ENCODE peak calls at places on chromosomes 12 and 14, in six cellular contexts. R, Y, C, J, N and L are unnamed samples.
A peak's percentile ranks its signal among the peaks of the same experiment; 100 is the strongest.

GRCh38 chr14:54782803-54783659 is 119.6 kb downstream of the GCH1 start:
- DNase-seq in R (no peak), Y (peak; percentile 44), C (no peak), J (no peak), N (no peak), L (no peak)

GRCh38 chr14:35362441-35362840 is 42.1 kb downstream of the NFKBIA start:
- DNase-seq in R (no peak), Y (no peak), C (no peak), J (no peak), N (no peak), L (no peak)

GRCh38 chr14:89266754-89267153 is 150.3 kb downstream of the FOXN3 start:
- DNase-seq in R (no peak), Y (no peak), C (no peak), J (no peak), N (no peak), L (no peak)

GRCh38 chr12:5458229-5459050 is 26.5 kb downstream of the NTF3 start:
- DNase-seq in R (no peak), Y (no peak), C (no peak), J (no peak), N (no peak), L (no peak)

GRCh38 chr12:90953956-90954421 is 987 bp downstream of the CCER1 start:
- DNase-seq in R (no peak), Y (no peak), C (no peak), J (no peak), N (no peak), L (no peak)

GRCh38 chr14:28773917-28774691 is 7.5 kb downstream of the FOXG1 start:
- DNase-seq in R (no peak), Y (peak; percentile 58), C (no peak), J (no peak), N (peak; percentile 64), L (no peak)

GRCh38 chr12:31368666-31369361 is 42.9 kb upstream of the SINHCAF start:
- DNase-seq in R (no peak), Y (no peak), C (no peak), J (no peak), N (no peak), L (no peak)

GRCh38 chr12:30457621-30458289 is 237.9 kb downstream of the IPO8 start:
- DNase-seq in R (no peak), Y (peak; percentile 52), C (peak; percentile 69), J (no peak), N (peak; percentile 82), L (peak; percentile 56)

GRCh38 chr14:71231521-71232393 is 324.5 kb downstream of the PCNX1 start:
- DNase-seq in R (no peak), Y (no peak), C (no peak), J (no peak), N (no peak), L (no peak)

GRCh38 chr12:50727466-50727865 is 36.4 kb upstream of the ATF1 start:
- DNase-seq in R (no peak), Y (no peak), C (no peak), J (no peak), N (no peak), L (no peak)

GRCh38 chr12:89733579-89734201 is 25.1 kb upstream of the ATP2B1 start:
- DNase-seq in R (no peak), Y (peak; percentile 89), C (peak; percentile 23), J (no peak), N (peak; percentile 93), L (peak; percentile 94)

GRCh38 chr14:79144891-79145290 is 974.7 kb downstream of the NRXN3 start:
- DNase-seq in R (no peak), Y (no peak), C (no peak), J (no peak), N (no peak), L (peak; percentile 9)

GRCh38 chr12:131051155-131051473 is 97.4 kb downstream of the ADGRD1 start:
- DNase-seq in R (no peak), Y (no peak), C (no peak), J (no peak), N (no peak), L (no peak)

GRCh38 chr14:94564381-94564780 is 3.1 kb downstream of the SERPINA4 start:
- DNase-seq in R (no peak), Y (no peak), C (no peak), J (no peak), N (no peak), L (no peak)

GRCh38 chr12:71397433-71397954 is 42.1 kb upstream of the LGR5 start:
- DNase-seq in R (no peak), Y (peak; percentile 8), C (peak; percentile 61), J (no peak), N (peak; percentile 52), L (peak; percentile 44)

GRCh38 chr14:61562321-61563161 is 132.8 kb upstream of the HIF1A start:
- DNase-seq in R (no peak), Y (peak; percentile 93), C (peak; percentile 97), J (no peak), N (peak; percentile 99), L (peak; percentile 97)